ENCODE peak calls at places on chromosomes 1 and 21, in seven cellular contexts. One of them, this sample, is unnamed.

GRCh38 chr1:169106921-169107672 is 607 bp downstream of the ATP1B1 start:
- DNase-seq in fibroblast of the aortic adventitia: peak; percentile 41
- DNase-seq in CD8-positive, alpha-beta T cell: no peak
- DNase-seq in mammary epithelial cell: peak; percentile 49
- DNase-seq in heart left ventricle: peak; percentile 33
- DNase-seq in foreskin fibroblast: no peak
- DNase-seq in brain microvascular endothelial cell: no peak
- DNase-seq in this sample: peak; percentile 25

GRCh38 chr1:198123146-198123545 is 33.7 kb upstream of the NEK7 start:
- DNase-seq in foreskin fibroblast: peak; percentile 64
- DNase-seq in fibroblast of the aortic adventitia: peak; percentile 96
- DNase-seq in CD8-positive, alpha-beta T cell: no peak
- DNase-seq in mammary epithelial cell: no peak
- DNase-seq in brain microvascular endothelial cell: peak; percentile 60
- DNase-seq in heart left ventricle: no peak
- DNase-seq in this sample: no peak

GRCh38 chr1:37753473-37754321 is 11.2 kb downstream of the EPHA10 start:
- DNase-seq in fibroblast of the aortic adventitia: no peak
- DNase-seq in brain microvascular endothelial cell: no peak
- DNase-seq in heart left ventricle: no peak
- DNase-seq in CD8-positive, alpha-beta T cell: no peak
- DNase-seq in foreskin fibroblast: no peak
- DNase-seq in mammary epithelial cell: no peak
- DNase-seq in this sample: no peak

GRCh38 chr21:35367558-35367957 is 318.5 kb upstream of the RUNX1 start:
- DNase-seq in fibroblast of the aortic adventitia: no peak
- DNase-seq in mammary epithelial cell: no peak
- DNase-seq in CD8-positive, alpha-beta T cell: no peak
- DNase-seq in foreskin fibroblast: no peak
- DNase-seq in brain microvascular endothelial cell: no peak
- DNase-seq in heart left ventricle: no peak
- DNase-seq in this sample: no peak

GRCh38 chr1:229209816-229210215 is 61.1 kb upstream of the RAB4A start:
- DNase-seq in CD8-positive, alpha-beta T cell: no peak
- DNase-seq in mammary epithelial cell: no peak
- DNase-seq in fibroblast of the aortic adventitia: peak; percentile 99
- DNase-seq in foreskin fibroblast: no peak
- DNase-seq in brain microvascular endothelial cell: peak; percentile 85
- DNase-seq in heart left ventricle: no peak
- DNase-seq in this sample: no peak

GRCh38 chr21:38384246-38384576 is 114.1 kb downstream of the ERG start:
- DNase-seq in foreskin fibroblast: no peak
- DNase-seq in brain microvascular endothelial cell: no peak
- DNase-seq in mammary epithelial cell: no peak
- DNase-seq in CD8-positive, alpha-beta T cell: no peak
- DNase-seq in heart left ventricle: no peak
- DNase-seq in fibroblast of the aortic adventitia: no peak
- DNase-seq in this sample: no peak

GRCh38 chr1:208476825-208477170 is 232.6 kb upstream of the PLXNA2 start:
- DNase-seq in fibroblast of the aortic adventitia: no peak
- DNase-seq in brain microvascular endothelial cell: no peak
- DNase-seq in heart left ventricle: no peak
- DNase-seq in mammary epithelial cell: no peak
- DNase-seq in foreskin fibroblast: no peak
- DNase-seq in CD8-positive, alpha-beta T cell: no peak
- DNase-seq in this sample: no peak

GRCh38 chr1:30029677-30030076 is 693.7 kb downstream of the MATN1 start:
- DNase-seq in heart left ventricle: no peak
- DNase-seq in fibroblast of the aortic adventitia: no peak
- DNase-seq in foreskin fibroblast: no peak
- DNase-seq in brain microvascular endothelial cell: no peak
- DNase-seq in mammary epithelial cell: no peak
- DNase-seq in CD8-positive, alpha-beta T cell: no peak
- DNase-seq in this sample: no peak

GRCh38 chr1:28370220-28371010 is 875 bp downstream of the PHACTR4 start:
- DNase-seq in fibroblast of the aortic adventitia: peak; percentile 55
- DNase-seq in CD8-positive, alpha-beta T cell: peak; percentile 21
- DNase-seq in heart left ventricle: peak; percentile 21
- DNase-seq in foreskin fibroblast: peak; percentile 41
- DNase-seq in brain microvascular endothelial cell: peak; percentile 48
- DNase-seq in mammary epithelial cell: no peak
- DNase-seq in this sample: peak; percentile 62

GRCh38 chr1:94022471-94023189 is 98.3 kb downstream of the ABCA4 start:
- DNase-seq in mammary epithelial cell: peak; percentile 96
- DNase-seq in heart left ventricle: no peak
- DNase-seq in foreskin fibroblast: peak; percentile 78
- DNase-seq in fibroblast of the aortic adventitia: peak; percentile 99
- DNase-seq in CD8-positive, alpha-beta T cell: no peak
- DNase-seq in brain microvascular endothelial cell: peak; percentile 96
- DNase-seq in this sample: no peak

GRCh38 chr1:81313289-81313688 is 487.4 kb upstream of the ADGRL2 start:
- DNase-seq in brain microvascular endothelial cell: no peak
- DNase-seq in heart left ventricle: no peak
- DNase-seq in CD8-positive, alpha-beta T cell: no peak
- DNase-seq in foreskin fibroblast: no peak
- DNase-seq in fibroblast of the aortic adventitia: no peak
- DNase-seq in mammary epithelial cell: no peak
- DNase-seq in this sample: no peak

GRCh38 chr1:44557756-44558155 is 116.5 kb downstream of the TMEM53 start:
- DNase-seq in fibroblast of the aortic adventitia: no peak
- DNase-seq in heart left ventricle: no peak
- DNase-seq in brain microvascular endothelial cell: no peak
- DNase-seq in mammary epithelial cell: peak; percentile 20
- DNase-seq in CD8-positive, alpha-beta T cell: no peak
- DNase-seq in foreskin fibroblast: no peak
- DNase-seq in this sample: no peak

GRCh38 chr1:234000557-234001081 is 96.1 kb downstream of the SLC35F3 start:
- DNase-seq in heart left ventricle: no peak
- DNase-seq in foreskin fibroblast: no peak
- DNase-seq in CD8-positive, alpha-beta T cell: no peak
- DNase-seq in fibroblast of the aortic adventitia: no peak
- DNase-seq in mammary epithelial cell: no peak
- DNase-seq in brain microvascular endothelial cell: no peak
- DNase-seq in this sample: no peak
- TF ChIP-seq CTCF in heart left ventricle: no peak
- TF ChIP-seq CTCF in foreskin fibroblast: no peak
- TF ChIP-seq CTCF in CD8-positive, alpha-beta T cell: no peak
- TF ChIP-seq CTCF in fibroblast of the aortic adventitia: no peak
- TF ChIP-seq CTCF in mammary epithelial cell: no peak
- TF ChIP-seq CTCF in brain microvascular endothelial cell: no peak
- TF ChIP-seq CTCF in this sample: no peak

DNA sequence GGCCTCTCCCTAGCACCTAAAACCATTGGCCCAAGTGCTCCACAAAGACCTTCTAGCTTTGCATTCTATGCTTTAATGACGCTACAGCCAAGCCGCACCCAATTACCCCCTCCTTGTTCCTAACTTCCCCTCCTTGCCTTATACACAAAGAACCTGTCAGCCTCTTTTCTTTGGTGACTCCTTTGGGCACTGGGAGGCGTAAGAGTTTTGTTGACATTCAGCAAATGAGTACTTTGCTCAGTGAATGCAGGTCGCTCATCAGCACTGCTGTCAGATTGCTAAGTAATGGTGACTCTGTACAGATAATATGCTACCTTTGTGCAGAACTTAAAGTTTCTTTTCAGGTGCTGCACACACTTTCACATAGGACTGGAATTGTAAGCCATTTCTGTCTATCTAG is 187.6 kb upstream of the FAM78B start:
- DNase-seq in brain microvascular endothelial cell: no peak
- DNase-seq in fibroblast of the aortic adventitia: no peak
- DNase-seq in heart left ventricle: no peak
- DNase-seq in mammary epithelial cell: no peak
- DNase-seq in foreskin fibroblast: no peak
- DNase-seq in CD8-positive, alpha-beta T cell: no peak
- DNase-seq in this sample: no peak
- TF ChIP-seq CTCF in brain microvascular endothelial cell: no peak
- TF ChIP-seq CTCF in fibroblast of the aortic adventitia: no peak
- TF ChIP-seq CTCF in heart left ventricle: no peak
- TF ChIP-seq CTCF in mammary epithelial cell: no peak
- TF ChIP-seq CTCF in foreskin fibroblast: no peak
- TF ChIP-seq CTCF in CD8-positive, alpha-beta T cell: no peak
- TF ChIP-seq CTCF in this sample: no peak

DNA sequence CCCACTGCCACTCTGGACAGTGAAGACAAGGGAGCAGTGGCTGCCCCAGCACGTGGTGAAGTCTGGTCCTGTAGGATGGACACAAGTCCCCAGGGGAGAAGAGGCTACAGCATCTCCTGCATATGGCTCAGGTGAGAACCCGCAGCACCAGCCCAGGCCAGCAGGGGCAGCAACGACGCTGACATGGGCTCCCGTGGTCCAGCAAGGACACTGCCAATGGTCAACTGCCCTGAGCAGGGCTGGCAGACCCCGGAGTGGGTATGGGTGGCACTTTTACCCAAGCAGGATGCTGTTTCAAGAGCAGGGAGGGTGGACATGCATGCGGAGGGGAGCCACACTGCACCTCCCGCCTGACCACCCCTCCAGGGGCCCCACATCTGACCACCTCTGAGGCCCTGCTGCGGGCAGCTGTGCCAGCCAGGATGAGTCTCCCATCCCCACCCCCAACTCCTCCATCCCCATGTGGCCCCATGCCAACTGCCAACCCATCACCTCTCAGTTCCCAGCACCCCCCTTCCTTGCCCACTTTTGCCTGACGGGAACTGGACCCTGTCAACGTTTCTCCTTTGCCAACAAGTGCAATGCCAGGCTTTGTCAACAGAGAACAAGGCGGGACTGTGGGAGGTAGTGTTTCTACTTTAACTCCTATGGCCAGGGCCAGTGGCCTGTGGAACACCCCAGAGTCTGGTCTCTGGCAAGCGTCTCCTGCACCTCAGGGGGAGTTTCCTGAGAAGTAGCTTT is 8.6 kb downstream of the MORN1 start:
- DNase-seq in heart left ventricle: no peak
- DNase-seq in fibroblast of the aortic adventitia: no peak
- DNase-seq in CD8-positive, alpha-beta T cell: peak; percentile 28
- DNase-seq in foreskin fibroblast: no peak
- DNase-seq in brain microvascular endothelial cell: no peak
- DNase-seq in mammary epithelial cell: peak; percentile 20
- DNase-seq in this sample: peak; percentile 79
- TF ChIP-seq CTCF in heart left ventricle: peak; percentile 36
- TF ChIP-seq CTCF in fibroblast of the aortic adventitia: peak; percentile 72
- TF ChIP-seq CTCF in CD8-positive, alpha-beta T cell: peak; percentile 20
- TF ChIP-seq CTCF in foreskin fibroblast: peak; percentile 62
- TF ChIP-seq CTCF in brain microvascular endothelial cell: peak; percentile 79
- TF ChIP-seq CTCF in mammary epithelial cell: peak; percentile 61
- TF ChIP-seq CTCF in this sample: peak; percentile 63

GRCh38 chr1:159188375-159188788 is 16.3 kb upstream of the ACKR1 start:
- DNase-seq in heart left ventricle: peak; percentile 59
- DNase-seq in mammary epithelial cell: no peak
- DNase-seq in CD8-positive, alpha-beta T cell: no peak
- DNase-seq in fibroblast of the aortic adventitia: no peak
- DNase-seq in foreskin fibroblast: peak; percentile 9
- DNase-seq in brain microvascular endothelial cell: peak; percentile 11
- DNase-seq in this sample: peak; percentile 67
- TF ChIP-seq CTCF in heart left ventricle: no peak
- TF ChIP-seq CTCF in mammary epithelial cell: no peak
- TF ChIP-seq CTCF in CD8-positive, alpha-beta T cell: no peak
- TF ChIP-seq CTCF in fibroblast of the aortic adventitia: no peak
- TF ChIP-seq CTCF in foreskin fibroblast: no peak
- TF ChIP-seq CTCF in brain microvascular endothelial cell: no peak
- TF ChIP-seq CTCF in this sample: no peak

GRCh38 chr1:118225471-118225870 is 40.4 kb upstream of the SPAG17 start:
- DNase-seq in CD8-positive, alpha-beta T cell: no peak
- DNase-seq in fibroblast of the aortic adventitia: no peak
- DNase-seq in foreskin fibroblast: no peak
- DNase-seq in brain microvascular endothelial cell: no peak
- DNase-seq in heart left ventricle: no peak
- DNase-seq in mammary epithelial cell: no peak
- DNase-seq in this sample: no peak

GRCh38 chr1:118219438-118219837 is 34.4 kb upstream of the SPAG17 start:
- DNase-seq in foreskin fibroblast: no peak
- DNase-seq in mammary epithelial cell: no peak
- DNase-seq in brain microvascular endothelial cell: no peak
- DNase-seq in heart left ventricle: no peak
- DNase-seq in fibroblast of the aortic adventitia: no peak
- DNase-seq in CD8-positive, alpha-beta T cell: no peak
- DNase-seq in this sample: no peak

DNA sequence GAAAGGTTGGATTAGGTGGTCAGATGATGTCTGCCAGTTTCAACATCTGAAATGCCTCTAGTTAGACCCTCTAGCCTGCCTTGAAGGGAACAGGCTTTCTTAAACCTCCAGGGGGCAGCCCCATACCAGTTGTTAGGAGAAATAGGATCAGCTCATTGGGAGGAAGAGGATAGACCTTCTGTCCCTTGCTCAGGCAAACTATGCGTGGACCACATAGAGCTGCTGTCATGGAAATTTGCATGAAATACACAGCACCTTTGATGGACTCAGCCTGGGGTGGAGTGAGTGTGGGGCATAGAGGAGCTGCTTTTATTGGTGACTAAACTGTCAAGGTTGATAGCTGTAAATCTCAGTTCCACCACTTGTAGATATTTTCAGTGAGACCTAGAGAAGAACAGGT is 38.4 kb upstream of the SPAG17 start:
- DNase-seq in CD8-positive, alpha-beta T cell: no peak
- DNase-seq in heart left ventricle: peak; percentile 20
- DNase-seq in mammary epithelial cell: no peak
- DNase-seq in fibroblast of the aortic adventitia: peak; percentile 3
- DNase-seq in foreskin fibroblast: no peak
- DNase-seq in brain microvascular endothelial cell: peak; percentile 6
- DNase-seq in this sample: no peak
- TF ChIP-seq CTCF in CD8-positive, alpha-beta T cell: no peak
- TF ChIP-seq CTCF in heart left ventricle: peak; percentile 36
- TF ChIP-seq CTCF in mammary epithelial cell: peak; percentile 19
- TF ChIP-seq CTCF in fibroblast of the aortic adventitia: peak; percentile 24
- TF ChIP-seq CTCF in foreskin fibroblast: peak; percentile 47
- TF ChIP-seq CTCF in brain microvascular endothelial cell: no peak
- TF ChIP-seq CTCF in this sample: peak; percentile 14

DNA sequence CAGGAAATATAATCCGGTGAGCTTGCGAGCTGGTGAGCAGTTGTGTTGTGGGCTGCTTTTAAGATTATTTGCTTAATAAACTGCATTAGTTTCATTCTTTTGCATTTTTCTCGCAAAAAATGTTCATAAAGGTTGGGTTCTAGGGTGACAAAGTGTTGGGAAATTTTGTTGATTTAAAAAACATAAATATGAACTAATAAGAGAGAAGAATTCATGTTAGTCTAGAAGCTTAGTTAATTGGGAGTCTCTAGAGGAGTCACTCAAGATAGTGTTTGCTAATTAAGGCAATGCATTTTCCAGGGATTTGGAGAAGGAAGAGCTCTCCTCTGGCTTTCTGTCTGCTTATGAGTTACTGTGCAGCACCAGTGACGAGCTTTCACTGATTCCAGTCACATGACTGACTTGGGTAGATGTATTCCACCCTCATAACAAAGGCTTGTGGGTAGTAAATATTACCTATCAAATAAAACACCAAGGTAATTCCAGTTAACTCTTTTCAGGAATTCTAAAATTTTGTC is 417.0 kb downstream of the PTBP2 start:
- DNase-seq in heart left ventricle: no peak
- DNase-seq in CD8-positive, alpha-beta T cell: no peak
- DNase-seq in mammary epithelial cell: no peak
- DNase-seq in fibroblast of the aortic adventitia: peak; percentile 7
- DNase-seq in brain microvascular endothelial cell: no peak
- DNase-seq in foreskin fibroblast: no peak
- DNase-seq in this sample: no peak
- TF ChIP-seq CTCF in heart left ventricle: no peak
- TF ChIP-seq CTCF in CD8-positive, alpha-beta T cell: peak; percentile 5
- TF ChIP-seq CTCF in mammary epithelial cell: no peak
- TF ChIP-seq CTCF in fibroblast of the aortic adventitia: no peak
- TF ChIP-seq CTCF in brain microvascular endothelial cell: no peak
- TF ChIP-seq CTCF in foreskin fibroblast: no peak
- TF ChIP-seq CTCF in this sample: no peak

This sample was measured in GM13977.